ENCODE peak calls at places on chromosomes 7 and 10, in five cellular contexts. R is OCI-LY7, M is GM23248, V is hepatocyte, W is mammary epithelial cell. G is an unnamed sample.

GRCh38 chr7:77570330-77571011 is 33.4 kb downstream of the PTPN12 start:
- DNase-seq in R (no peak), M (peak; percentile 88), V (no peak), W (peak; percentile 57), G (peak; percentile 16)

GRCh38 chr7:87216701-87217508 is 2.6 kb downstream of the TMEM243 start:
- DNase-seq in R (peak; percentile 92), M (peak; percentile 31), V (no peak), W (no peak), G (peak; percentile 70)

GRCh38 chr7:32618987-32619386 is 123.7 kb downstream of the AVL9 start:
- DNase-seq in R (no peak), M (peak; percentile 19), V (no peak), W (no peak), G (no peak)

GRCh38 chr10:71408436-71409225 is 11.9 kb downstream of the CDH23 start:
- DNase-seq in R (no peak), M (no peak), V (no peak), W (no peak), G (no peak)

GRCh38 chr7:26704036-26704435 is 160.4 kb downstream of the SKAP2 start:
- DNase-seq in R (no peak), M (no peak), V (no peak), W (no peak), G (no peak)

GRCh38 chr7:73593207-73594045 is 15.0 kb upstream of the TBL2 start:
- DNase-seq in R (no peak), M (no peak), V (no peak), W (no peak), G (no peak)

GRCh38 chr7:93117327-93117726 is 452 bp downstream of the SAMD9 start:
- DNase-seq in R (no peak), M (peak; percentile 19), V (no peak), W (no peak), G (no peak)

GRCh38 chr10:93876391-93876790 is 17.4 kb upstream of the SLC35G1 start:
- DNase-seq in R (no peak), M (peak; percentile 63), V (no peak), W (peak; percentile 41), G (no peak)

GRCh38 chr10:62183857-62184805 is 84.5 kb downstream of the RTKN2 start:
- DNase-seq in R (no peak), M (no peak), V (no peak), W (peak; percentile 4), G (no peak)

GRCh38 chr10:43249151-43249961 is 17.5 kb downstream of the RASGEF1A start:
- DNase-seq in R (no peak), M (no peak), V (no peak), W (no peak), G (no peak)

GRCh38 chr7:20458483-20458882 is 127.8 kb downstream of the ITGB8 start:
- DNase-seq in R (no peak), M (no peak), V (no peak), W (peak; percentile 63), G (no peak)

GRCh38 chr7:17781491-17782215 is 158.6 kb downstream of the SNX13 start:
- DNase-seq in R (no peak), M (peak; percentile 8), V (no peak), W (peak; percentile 61), G (no peak)

GRCh38 chr10:102626026-102626686 is 18.1 kb upstream of the TRIM8 start:
- DNase-seq in R (no peak), M (no peak), V (peak; percentile 4), W (no peak), G (no peak)

GRCh38 chr7:38306136-38306535 is 32.7 kb upstream of the TARP start:
- DNase-seq in R (no peak), M (no peak), V (no peak), W (no peak), G (peak; percentile 46)

GRCh38 chr10:6579904-6580278 is at the start of gene PRKCQ:
- DNase-seq in R (no peak), M (no peak), V (no peak), W (no peak), G (no peak)

GRCh38 chr7:69349291-69349690 is 249.0 kb upstream of the AUTS2 start:
- DNase-seq in R (no peak), M (no peak), V (no peak), W (no peak), G (no peak)

GRCh38 chr10:119199231-119199992 is 8.0 kb upstream of the GRK5 start:
- DNase-seq in R (peak; percentile 85), M (peak; percentile 88), V (peak; percentile 88), W (peak; percentile 58), G (peak; percentile 50)

GRCh38 chr10:74156919-74157289 is 5.9 kb downstream of the ADK start:
- DNase-seq in R (peak; percentile 35), M (no peak), V (no peak), W (no peak), G (peak; percentile 81)

GRCh38 chr10:84783386-84783785 is 455.0 kb downstream of the CCSER2 start:
- DNase-seq in R (peak; percentile 24), M (peak; percentile 39), V (peak; percentile 71), W (peak; percentile 24), G (peak; percentile 51)

DNA sequence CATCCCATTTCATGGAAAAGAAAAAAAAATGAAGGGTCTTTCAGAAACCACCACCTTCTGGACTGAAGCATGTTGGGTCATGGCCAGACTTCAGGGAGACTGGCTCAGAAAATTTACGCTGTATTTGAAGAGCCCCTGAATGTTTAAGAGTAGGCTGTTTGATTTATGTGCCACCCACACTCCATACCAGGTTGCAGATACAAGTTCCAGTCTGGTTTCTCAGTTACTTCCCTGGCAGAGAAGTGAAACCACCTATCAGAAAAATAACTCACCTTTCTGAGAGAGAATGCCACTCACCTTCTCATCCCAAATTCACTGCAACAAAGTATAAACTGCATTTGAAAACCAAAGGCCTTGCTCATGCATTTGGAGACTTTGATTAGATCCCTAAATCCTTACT is 13.1 kb upstream of the ADD3 start:
- DNase-seq in R (no peak), M (no peak), V (no peak), W (no peak), G (no peak)
- H3K4me2 ChIP-seq in R (no peak overlapping the region), M (no peak overlapping the region), V (peak overlapping the region; percentile 69), W (no peak overlapping the region), G (no peak overlapping the region)

DNA sequence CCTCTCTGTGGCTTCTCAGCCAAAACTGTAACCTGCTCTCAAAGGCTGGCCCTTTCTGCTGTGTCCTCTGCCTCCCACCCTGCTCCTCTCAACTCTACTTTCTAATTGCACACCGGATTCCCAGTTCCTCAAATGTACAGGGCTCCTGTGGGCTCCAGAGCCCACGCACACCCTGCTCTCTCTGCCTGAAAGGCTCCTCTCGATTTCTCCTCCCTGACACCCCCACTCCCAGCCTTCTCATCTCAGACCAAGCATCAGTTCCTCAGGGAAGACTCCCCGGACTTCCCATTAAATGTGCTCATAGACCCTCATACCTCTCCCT is 111.7 kb upstream of the STEAP1B start:
- DNase-seq in R (no peak), M (no peak), V (no peak), W (no peak), G (no peak)
- H2AFZ ChIP-seq in R (no peak overlapping the region), M (no peak overlapping the region), V (no peak overlapping the region), W (no peak overlapping the region), G (no peak overlapping the region)

DNA sequence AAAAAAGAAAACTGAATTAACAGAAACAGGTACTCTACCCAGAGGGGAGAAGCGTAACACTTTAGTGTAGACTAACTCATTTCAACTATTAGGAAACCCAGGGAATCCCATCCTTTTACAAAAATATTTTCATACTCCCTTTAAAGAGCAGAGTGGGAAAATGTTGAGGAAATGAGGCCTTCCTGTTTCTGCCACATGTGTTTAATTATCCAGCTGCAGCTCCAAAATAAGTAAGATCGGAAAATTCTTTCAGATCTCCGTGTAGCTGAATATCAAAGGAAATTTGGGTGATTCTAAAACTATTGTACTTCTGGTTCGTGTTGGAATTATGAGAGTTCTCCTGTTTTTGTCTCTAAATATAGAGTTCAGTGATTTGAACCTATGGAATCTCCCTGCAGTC is 58.0 kb upstream of the CAV2 start:
- DNase-seq in R (no peak), M (peak; percentile 70), V (no peak), W (no peak), G (no peak)
- H3K4me3 ChIP-seq in R (no peak overlapping the region), M (peak overlapping the region; percentile 8), V (no peak overlapping the region), W (no peak overlapping the region), G (no peak overlapping the region)

GRCh38 chr10:108801220-108801619 is 1122.1 kb downstream of the XPNPEP1 start:
- DNase-seq in R (no peak), M (no peak), V (no peak), W (no peak), G (no peak)
- H3K4me2 ChIP-seq in R (no peak overlapping the region), M (no peak overlapping the region), V (no peak overlapping the region), W (no peak overlapping the region), G (no peak overlapping the region)

DNA sequence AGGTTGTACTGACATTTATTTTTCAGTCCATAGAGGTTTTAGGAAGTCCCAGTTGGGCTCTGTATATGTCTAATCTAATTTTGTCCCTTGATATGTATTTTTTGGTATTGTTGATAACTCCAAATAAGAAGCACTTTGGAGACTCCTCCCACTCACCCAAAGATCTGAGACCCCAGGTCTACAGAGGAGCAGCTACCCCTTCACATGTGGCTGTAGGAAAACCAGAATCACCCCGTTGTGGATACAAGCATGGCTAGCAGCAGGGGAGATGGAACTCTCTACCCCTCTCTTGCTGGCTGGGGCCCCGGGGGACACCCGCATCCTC is 9.4 kb downstream of the HHEX start:
- DNase-seq in R (no peak), M (no peak), V (no peak), W (no peak), G (no peak)
- H2AFZ ChIP-seq in R (no peak overlapping the region), M (peak overlapping the region; percentile 89), V (peak overlapping the region; percentile 64), W (peak overlapping the region; percentile 98), G (no peak overlapping the region)

GRCh38 chr10:31912898-31913847 is 15.5 kb downstream of the ARHGAP12 start:
- DNase-seq in R (no peak), M (peak; percentile 61), V (no peak), W (no peak), G (no peak)
- H3K4me3 ChIP-seq in R (no peak overlapping the region), M (peak overlapping the region; percentile 45), V (no peak overlapping the region), W (no peak overlapping the region), G (no peak overlapping the region)

GRCh38 chr7:123763191-123763661 is 14.4 kb upstream of the WASL start:
- DNase-seq in R (no peak), M (no peak), V (no peak), W (no peak), G (no peak)
- H3K4me2 ChIP-seq in R (no peak overlapping the region), M (no peak overlapping the region), V (no peak overlapping the region), W (no peak overlapping the region), G (no peak overlapping the region)

GRCh38 chr10:78515037-78515872 is 481.6 kb downstream of the RPS24 start:
- DNase-seq in R (no peak), M (peak; percentile 52), V (no peak), W (no peak), G (no peak)
- H2AFZ ChIP-seq in R (no peak overlapping the region), M (peak overlapping the region; percentile 6), V (no peak overlapping the region), W (no peak overlapping the region), G (no peak overlapping the region)

G was measured in MM.1S.